ENCODE peak calls at places on chromosomes 12 and 14, in six cellular contexts. One of them, this sample, is unnamed.

GRCh38 chr12:47734725-47735480 is 9.6 kb upstream of the ENDOU start:
- DNase-seq in Peyer's patch: no peak
- DNase-seq in lower lobe of right lung: no peak
- DNase-seq in B cell: no peak
- DNase-seq in foreskin fibroblast: peak
- DNase-seq in fibroblast of villous mesenchyme: no peak
- DNase-seq in this sample: no peak

GRCh38 chr12:88868062-88868461 is 287.8 kb upstream of the KITLG start:
- DNase-seq in Peyer's patch: no peak
- DNase-seq in lower lobe of right lung: no peak
- DNase-seq in B cell: no peak
- DNase-seq in foreskin fibroblast: peak
- DNase-seq in fibroblast of villous mesenchyme: no peak
- DNase-seq in this sample: no peak

GRCh38 chr14:64439141-64439540 is 26.2 kb upstream of the AKAP5 start:
- DNase-seq in Peyer's patch: no peak
- DNase-seq in lower lobe of right lung: no peak
- DNase-seq in B cell: no peak
- DNase-seq in foreskin fibroblast: no peak
- DNase-seq in fibroblast of villous mesenchyme: no peak
- DNase-seq in this sample: no peak

GRCh38 chr12:53754196-53754595 is 2.4 kb upstream of the CISTR start:
- DNase-seq in Peyer's patch: no peak
- DNase-seq in lower lobe of right lung: no peak
- DNase-seq in B cell: peak
- DNase-seq in foreskin fibroblast: no peak
- DNase-seq in fibroblast of villous mesenchyme: no peak
- DNase-seq in this sample: no peak

GRCh38 chr14:59352951-59353350 is 112.2 kb downstream of the GPR135 start:
- DNase-seq in Peyer's patch: no peak
- DNase-seq in lower lobe of right lung: no peak
- DNase-seq in B cell: no peak
- DNase-seq in foreskin fibroblast: no peak
- DNase-seq in fibroblast of villous mesenchyme: no peak
- DNase-seq in this sample: no peak

GRCh38 chr14:95097385-95097784 is 59.9 kb downstream of the DICER1 start:
- DNase-seq in Peyer's patch: no peak
- DNase-seq in lower lobe of right lung: no peak
- DNase-seq in B cell: no peak
- DNase-seq in foreskin fibroblast: no peak
- DNase-seq in fibroblast of villous mesenchyme: peak
- DNase-seq in this sample: no peak

GRCh38 chr14:99734406-99735051 is 50.4 kb downstream of the CYP46A1 start:
- DNase-seq in Peyer's patch: peak
- DNase-seq in lower lobe of right lung: peak
- DNase-seq in B cell: peak
- DNase-seq in foreskin fibroblast: no peak
- DNase-seq in fibroblast of villous mesenchyme: no peak
- DNase-seq in this sample: no peak

GRCh38 chr14:89256273-89256672 is 160.8 kb downstream of the FOXN3 start:
- DNase-seq in Peyer's patch: no peak
- DNase-seq in lower lobe of right lung: no peak
- DNase-seq in B cell: no peak
- DNase-seq in foreskin fibroblast: no peak
- DNase-seq in fibroblast of villous mesenchyme: no peak
- DNase-seq in this sample: no peak

GRCh38 chr12:132659146-132659545 is 28.0 kb downstream of the POLE start:
- DNase-seq in Peyer's patch: no peak
- DNase-seq in lower lobe of right lung: no peak
- DNase-seq in B cell: no peak
- DNase-seq in foreskin fibroblast: no peak
- DNase-seq in fibroblast of villous mesenchyme: no peak
- DNase-seq in this sample: no peak

GRCh38 chr12:76259071-76259470 is 89.1 kb downstream of the BBS10 start:
- DNase-seq in Peyer's patch: no peak
- DNase-seq in lower lobe of right lung: no peak
- DNase-seq in B cell: no peak
- DNase-seq in foreskin fibroblast: peak
- DNase-seq in fibroblast of villous mesenchyme: no peak
- DNase-seq in this sample: no peak

GRCh38 chr12:47995976-47996375 is 8.3 kb downstream of the COL2A1 start:
- DNase-seq in Peyer's patch: peak
- DNase-seq in lower lobe of right lung: no peak
- DNase-seq in B cell: no peak
- DNase-seq in foreskin fibroblast: peak
- DNase-seq in fibroblast of villous mesenchyme: peak
- DNase-seq in this sample: no peak

GRCh38 chr12:110941391-110941790 is 21.0 kb upstream of the MYL2 start:
- DNase-seq in Peyer's patch: no peak
- DNase-seq in lower lobe of right lung: no peak
- DNase-seq in B cell: no peak
- DNase-seq in foreskin fibroblast: no peak
- DNase-seq in fibroblast of villous mesenchyme: no peak
- DNase-seq in this sample: no peak

GRCh38 chr12:52691076-52691764 is 11.0 kb upstream of the KRT1 start:
- DNase-seq in Peyer's patch: peak
- DNase-seq in lower lobe of right lung: no peak
- DNase-seq in B cell: no peak
- DNase-seq in foreskin fibroblast: no peak
- DNase-seq in fibroblast of villous mesenchyme: no peak
- DNase-seq in this sample: no peak

GRCh38 chr12:40864891-40865290 is 172.7 kb downstream of the CNTN1 start:
- DNase-seq in Peyer's patch: no peak
- DNase-seq in lower lobe of right lung: no peak
- DNase-seq in B cell: no peak
- DNase-seq in foreskin fibroblast: no peak
- DNase-seq in fibroblast of villous mesenchyme: no peak
- DNase-seq in this sample: no peak

GRCh38 chr12:62625238-62625637 is 158.6 kb downstream of the MON2 start:
- DNase-seq in Peyer's patch: no peak
- DNase-seq in lower lobe of right lung: no peak
- DNase-seq in B cell: no peak
- DNase-seq in foreskin fibroblast: peak
- DNase-seq in fibroblast of villous mesenchyme: peak
- DNase-seq in this sample: no peak

GRCh38 chr12:52005903-52006703 is 643 bp upstream of the TAMALIN start:
- DNase-seq in Peyer's patch: peak
- DNase-seq in lower lobe of right lung: peak
- DNase-seq in B cell: peak
- DNase-seq in foreskin fibroblast: no peak
- DNase-seq in fibroblast of villous mesenchyme: no peak
- DNase-seq in this sample: no peak

GRCh38 chr12:51970904-51971646 is 19.6 kb downstream of the ACVR1B start:
- DNase-seq in Peyer's patch: peak
- DNase-seq in lower lobe of right lung: no peak
- DNase-seq in B cell: peak
- DNase-seq in foreskin fibroblast: no peak
- DNase-seq in fibroblast of villous mesenchyme: peak
- DNase-seq in this sample: no peak

GRCh38 chr14:105148604-105149145 is 19.9 kb downstream of the JAG2 start:
- DNase-seq in Peyer's patch: no peak
- DNase-seq in lower lobe of right lung: peak
- DNase-seq in B cell: no peak
- DNase-seq in foreskin fibroblast: no peak
- DNase-seq in fibroblast of villous mesenchyme: no peak
- DNase-seq in this sample: no peak

GRCh38 chr12:1580526-1580925 is 13.9 kb downstream of the FBXL14 start:
- DNase-seq in Peyer's patch: no peak
- DNase-seq in lower lobe of right lung: no peak
- DNase-seq in B cell: no peak
- DNase-seq in foreskin fibroblast: no peak
- DNase-seq in fibroblast of villous mesenchyme: no peak
- DNase-seq in this sample: no peak

GRCh38 chr12:75509621-75510020 is 1.8 kb downstream of the KRR1 start:
- DNase-seq in Peyer's patch: no peak
- DNase-seq in lower lobe of right lung: no peak
- DNase-seq in B cell: no peak
- DNase-seq in foreskin fibroblast: no peak
- DNase-seq in fibroblast of villous mesenchyme: no peak
- DNase-seq in this sample: no peak

GRCh38 chr12:116346751-116347150 is 69.3 kb upstream of the MED13L start:
- DNase-seq in Peyer's patch: peak
- DNase-seq in lower lobe of right lung: no peak
- DNase-seq in B cell: no peak
- DNase-seq in foreskin fibroblast: peak
- DNase-seq in fibroblast of villous mesenchyme: peak
- DNase-seq in this sample: no peak
- TF ChIP-seq CTCF in Peyer's patch: no peak
- TF ChIP-seq CTCF in lower lobe of right lung: no peak
- TF ChIP-seq CTCF in B cell: no peak
- TF ChIP-seq CTCF in foreskin fibroblast: no peak
- TF ChIP-seq CTCF in fibroblast of villous mesenchyme: no peak
- TF ChIP-seq CTCF in this sample: no peak

GRCh38 chr12:108400060-108400459 is 60.9 kb upstream of the CMKLR1 start:
- DNase-seq in Peyer's patch: no peak
- DNase-seq in lower lobe of right lung: no peak
- DNase-seq in B cell: no peak
- DNase-seq in foreskin fibroblast: no peak
- DNase-seq in fibroblast of villous mesenchyme: no peak
- DNase-seq in this sample: no peak
- TF ChIP-seq CTCF in Peyer's patch: no peak
- TF ChIP-seq CTCF in lower lobe of right lung: no peak
- TF ChIP-seq CTCF in B cell: no peak
- TF ChIP-seq CTCF in foreskin fibroblast: no peak
- TF ChIP-seq CTCF in fibroblast of villous mesenchyme: no peak
- TF ChIP-seq CTCF in this sample: no peak

DNA sequence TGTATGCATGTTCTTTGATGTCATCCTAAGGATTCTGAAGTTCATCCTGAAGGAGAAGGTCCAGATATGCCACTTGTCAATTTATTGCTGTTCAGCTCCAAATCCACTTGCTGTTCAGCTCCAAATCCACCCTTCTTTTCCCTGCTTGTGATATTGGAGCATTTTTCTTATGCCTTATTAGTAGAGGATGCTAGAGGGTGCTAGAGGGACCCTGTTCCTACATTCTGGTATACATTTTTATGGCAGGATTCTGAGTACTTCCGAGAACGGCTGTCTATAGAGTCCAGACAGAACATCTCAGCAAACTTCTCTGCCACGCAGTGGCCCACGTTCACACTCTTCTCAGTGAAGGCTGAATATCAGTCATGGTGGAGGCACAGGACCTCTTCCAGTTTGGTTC is 406.7 kb downstream of the NOVA1 start:
- DNase-seq in Peyer's patch: no peak
- DNase-seq in lower lobe of right lung: no peak
- DNase-seq in B cell: no peak
- DNase-seq in foreskin fibroblast: peak
- DNase-seq in fibroblast of villous mesenchyme: no peak
- DNase-seq in this sample: no peak
- TF ChIP-seq CTCF in Peyer's patch: no peak
- TF ChIP-seq CTCF in lower lobe of right lung: no peak
- TF ChIP-seq CTCF in B cell: no peak
- TF ChIP-seq CTCF in foreskin fibroblast: no peak
- TF ChIP-seq CTCF in fibroblast of villous mesenchyme: no peak
- TF ChIP-seq CTCF in this sample: peak

GRCh38 chr12:98440165-98440581 is 75.2 kb upstream of the TMPO start:
- DNase-seq in Peyer's patch: peak
- DNase-seq in lower lobe of right lung: peak
- DNase-seq in B cell: no peak
- DNase-seq in foreskin fibroblast: peak
- DNase-seq in fibroblast of villous mesenchyme: peak
- DNase-seq in this sample: no peak
- TF ChIP-seq CTCF in Peyer's patch: no peak
- TF ChIP-seq CTCF in lower lobe of right lung: peak
- TF ChIP-seq CTCF in B cell: no peak
- TF ChIP-seq CTCF in foreskin fibroblast: no peak
- TF ChIP-seq CTCF in fibroblast of villous mesenchyme: no peak
- TF ChIP-seq CTCF in this sample: no peak

GRCh38 chr12:27243804-27244679 is at the start of gene STK38L:
- DNase-seq in Peyer's patch: peak
- DNase-seq in lower lobe of right lung: peak
- DNase-seq in B cell: peak
- DNase-seq in foreskin fibroblast: peak
- DNase-seq in fibroblast of villous mesenchyme: peak
- DNase-seq in this sample: peak

GRCh38 chr12:27245039-27245438 is 953 bp downstream of the STK38L start:
- DNase-seq in Peyer's patch: no peak
- DNase-seq in lower lobe of right lung: no peak
- DNase-seq in B cell: no peak
- DNase-seq in foreskin fibroblast: peak
- DNase-seq in fibroblast of villous mesenchyme: no peak
- DNase-seq in this sample: no peak

GRCh38 chr12:27246141-27246540 is 2.1 kb downstream of the STK38L start:
- DNase-seq in Peyer's patch: no peak
- DNase-seq in lower lobe of right lung: no peak
- DNase-seq in B cell: no peak
- DNase-seq in foreskin fibroblast: no peak
- DNase-seq in fibroblast of villous mesenchyme: no peak
- DNase-seq in this sample: no peak

GRCh38 chr12:27243006-27243405 is 1.1 kb upstream of the STK38L start:
- DNase-seq in Peyer's patch: no peak
- DNase-seq in lower lobe of right lung: no peak
- DNase-seq in B cell: no peak
- DNase-seq in foreskin fibroblast: no peak
- DNase-seq in fibroblast of villous mesenchyme: no peak
- DNase-seq in this sample: no peak

DNA sequence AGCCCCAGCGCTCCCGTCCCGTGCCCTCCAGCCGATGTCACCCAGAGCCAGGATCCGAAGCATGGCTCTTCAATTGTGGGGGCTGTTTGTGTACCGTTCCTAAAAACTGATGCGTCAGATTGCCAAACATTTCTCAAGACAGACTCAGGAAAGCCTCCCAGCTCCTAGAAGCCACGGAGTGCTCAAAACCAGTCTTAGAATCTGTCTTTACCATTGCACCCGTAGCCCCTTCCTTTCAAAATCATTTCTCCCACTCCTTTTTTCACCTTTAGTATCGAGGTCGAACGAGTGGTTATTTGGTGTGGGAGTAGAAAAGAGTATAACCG is 557 bp downstream of the STK38L start:
- DNase-seq in Peyer's patch: no peak
- DNase-seq in lower lobe of right lung: no peak
- DNase-seq in B cell: peak
- DNase-seq in foreskin fibroblast: peak
- DNase-seq in fibroblast of villous mesenchyme: peak
- DNase-seq in this sample: no peak
- TF ChIP-seq CTCF in Peyer's patch: no peak
- TF ChIP-seq CTCF in lower lobe of right lung: no peak
- TF ChIP-seq CTCF in B cell: no peak
- TF ChIP-seq CTCF in foreskin fibroblast: no peak
- TF ChIP-seq CTCF in fibroblast of villous mesenchyme: no peak
- TF ChIP-seq CTCF in this sample: no peak

This sample was measured in type B pancreatic cell.